ENCODE peak calls at places on chromosome 14, in six cellular contexts. A, Y, L, W, S and R are unnamed samples.

GRCh38 chr14:63795532-63795931 is 57.3 kb upstream of the SYNE2 start:
- DNase-seq in W (no peak), Y (no peak), A (no peak), L (no peak), S (no peak), R (no peak)

GRCh38 chr14:92794547-92794941 is 439 bp downstream of the GOLGA5 start:
- DNase-seq in Y (no peak), A (no peak), L (no peak), W (no peak), S (no peak), R (no peak)

GRCh38 chr14:57189070-57189469 is 79.6 kb downstream of the EXOC5 start:
- DNase-seq in S (peak; percentile 63), W (no peak), L (no peak), A (no peak), Y (no peak), R (peak; percentile 40)

GRCh38 chr14:104428333-104428851 is 151.2 kb upstream of the C14orf180 start:
- DNase-seq in W (no peak), Y (no peak), A (no peak), S (no peak), L (no peak), R (no peak)

GRCh38 chr14:74207943-74208342 is 31.3 kb upstream of the VSX2 start:
- DNase-seq in W (no peak), L (no peak), S (no peak), Y (no peak), A (no peak), R (no peak)

GRCh38 chr14:67515386-67516079 is 17.6 kb upstream of the PLEKHH1 start:
- DNase-seq in A (peak; percentile 64), L (peak; percentile 45), S (no peak), Y (peak; percentile 44), W (peak; percentile 35), R (no peak)

GRCh38 chr14:78086342-78086741 is 83.8 kb upstream of the NRXN3 start:
- DNase-seq in W (no peak), S (no peak), A (no peak), Y (no peak), L (no peak), R (no peak)

GRCh38 chr14:101581806-101582205 is 20.5 kb downstream of the DIO3 start:
- DNase-seq in W (no peak), S (no peak), L (no peak), A (peak; percentile 6), Y (no peak), R (no peak)

GRCh38 chr14:55277972-55278740 is 6.9 kb downstream of the FBXO34 start:
- DNase-seq in W (no peak), Y (no peak), L (no peak), S (no peak), A (no peak), R (no peak)

GRCh38 chr14:68241862-68242490 is 422.4 kb downstream of the RAD51B start:
- DNase-seq in A (no peak), S (no peak), W (no peak), Y (no peak), L (no peak), R (no peak)

GRCh38 chr14:28303248-28303647 is 463.3 kb upstream of the FOXG1 start:
- DNase-seq in Y (no peak), W (no peak), A (no peak), L (no peak), S (no peak), R (no peak)

GRCh38 chr14:104104006-104104901 is 18.8 kb downstream of the ASPG start:
- DNase-seq in S (peak; percentile 43), L (no peak), Y (peak; percentile 34), A (peak; percentile 42), W (no peak), R (no peak)

GRCh38 chr14:92460916-92461579 is 52.5 kb upstream of the RIN3 start:
- DNase-seq in Y (peak; percentile 62), S (no peak), W (no peak), L (no peak), A (peak; percentile 29), R (no peak)

GRCh38 chr14:36471431-36471830 is 48.6 kb downstream of the NKX2-1 start:
- DNase-seq in Y (no peak), W (no peak), A (no peak), L (no peak), S (no peak), R (no peak)